ENCODE peak calls at places on chromosome 7, in eight cellular contexts. One of them, this sample, is unnamed.

GRCh38 chr7:98852826-98853225 is 17.0 kb downstream of the TMEM130 start:
- DNase-seq in testis: no peak
- DNase-seq in G401: no peak
- DNase-seq in psoas muscle: no peak
- DNase-seq in fibroblast of lung: no peak
- DNase-seq in astrocyte of the spinal cord: no peak
- DNase-seq in heart right ventricle: no peak
- DNase-seq in KBM-7: no peak
- DNase-seq in this sample: no peak

GRCh38 chr7:35729966-35730345 is 35.0 kb upstream of the HERPUD2 start:
- DNase-seq in testis: no peak
- DNase-seq in G401: no peak
- DNase-seq in psoas muscle: no peak
- DNase-seq in fibroblast of lung: no peak
- DNase-seq in astrocyte of the spinal cord: no peak
- DNase-seq in heart right ventricle: no peak
- DNase-seq in KBM-7: no peak
- DNase-seq in this sample: no peak

GRCh38 chr7:22853674-22854157 is 31.1 kb upstream of the TOMM7 start:
- DNase-seq in testis: peak
- DNase-seq in G401: no peak
- DNase-seq in psoas muscle: no peak
- DNase-seq in fibroblast of lung: no peak
- DNase-seq in astrocyte of the spinal cord: no peak
- DNase-seq in heart right ventricle: no peak
- DNase-seq in KBM-7: peak
- DNase-seq in this sample: no peak

GRCh38 chr7:35487841-35488240 is 207.1 kb downstream of the HERPUD2 start:
- DNase-seq in testis: no peak
- DNase-seq in G401: no peak
- DNase-seq in psoas muscle: no peak
- DNase-seq in fibroblast of lung: no peak
- DNase-seq in astrocyte of the spinal cord: no peak
- DNase-seq in heart right ventricle: no peak
- DNase-seq in KBM-7: no peak
- DNase-seq in this sample: no peak

GRCh38 chr7:5423272-5423843 is at the start of gene TNRC18:
- DNase-seq in testis: peak
- DNase-seq in G401: no peak
- DNase-seq in psoas muscle: peak
- DNase-seq in fibroblast of lung: no peak
- DNase-seq in astrocyte of the spinal cord: no peak
- DNase-seq in heart right ventricle: peak
- DNase-seq in KBM-7: no peak
- DNase-seq in this sample: no peak

GRCh38 chr7:8379264-8379663 is 54.1 kb upstream of the NXPH1 start:
- DNase-seq in testis: no peak
- DNase-seq in G401: no peak
- DNase-seq in psoas muscle: no peak
- DNase-seq in fibroblast of lung: no peak
- DNase-seq in astrocyte of the spinal cord: no peak
- DNase-seq in heart right ventricle: no peak
- DNase-seq in KBM-7: no peak
- DNase-seq in this sample: no peak

GRCh38 chr7:151304856-151305255 is 36.8 kb upstream of the NUB1 start:
- DNase-seq in testis: no peak
- DNase-seq in G401: no peak
- DNase-seq in psoas muscle: no peak
- DNase-seq in fibroblast of lung: no peak
- DNase-seq in astrocyte of the spinal cord: peak
- DNase-seq in heart right ventricle: no peak
- DNase-seq in KBM-7: no peak
- DNase-seq in this sample: no peak

GRCh38 chr7:152411389-152411788 is 24.4 kb downstream of the KMT2C start:
- DNase-seq in testis: peak
- DNase-seq in G401: peak
- DNase-seq in psoas muscle: no peak
- DNase-seq in fibroblast of lung: no peak
- DNase-seq in astrocyte of the spinal cord: no peak
- DNase-seq in heart right ventricle: no peak
- DNase-seq in KBM-7: no peak
- DNase-seq in this sample: no peak

GRCh38 chr7:21605008-21605407 is 62.2 kb downstream of the DNAH11 start:
- DNase-seq in testis: no peak
- DNase-seq in G401: no peak
- DNase-seq in psoas muscle: no peak
- DNase-seq in fibroblast of lung: no peak
- DNase-seq in astrocyte of the spinal cord: no peak
- DNase-seq in heart right ventricle: no peak
- DNase-seq in KBM-7: no peak
- DNase-seq in this sample: no peak

GRCh38 chr7:97801108-97801507 is 69.2 kb downstream of the TAC1 start:
- DNase-seq in testis: no peak
- DNase-seq in G401: no peak
- DNase-seq in psoas muscle: no peak
- DNase-seq in fibroblast of lung: no peak
- DNase-seq in astrocyte of the spinal cord: no peak
- DNase-seq in heart right ventricle: no peak
- DNase-seq in KBM-7: no peak
- DNase-seq in this sample: no peak

GRCh38 chr7:114269714-114270113 is 144.9 kb upstream of the FOXP2 start:
- DNase-seq in testis: no peak
- DNase-seq in G401: no peak
- DNase-seq in psoas muscle: no peak
- DNase-seq in fibroblast of lung: no peak
- DNase-seq in astrocyte of the spinal cord: no peak
- DNase-seq in heart right ventricle: no peak
- DNase-seq in KBM-7: no peak
- DNase-seq in this sample: no peak

GRCh38 chr7:30412810-30413504 is 65.6 kb downstream of the NOD1 start:
- DNase-seq in testis: peak
- DNase-seq in G401: peak
- DNase-seq in psoas muscle: no peak
- DNase-seq in fibroblast of lung: peak
- DNase-seq in astrocyte of the spinal cord: peak
- DNase-seq in heart right ventricle: no peak
- DNase-seq in KBM-7: peak
- DNase-seq in this sample: no peak

GRCh38 chr7:30225863-30226361 is 58.5 kb upstream of the ZNRF2 start:
- DNase-seq in testis: peak
- DNase-seq in G401: peak
- DNase-seq in psoas muscle: peak
- DNase-seq in fibroblast of lung: peak
- DNase-seq in astrocyte of the spinal cord: peak
- DNase-seq in heart right ventricle: peak
- DNase-seq in KBM-7: peak
- DNase-seq in this sample: no peak

GRCh38 chr7:877312-878232 is 1.2 kb downstream of the GET4 start:
- DNase-seq in testis: peak
- DNase-seq in G401: no peak
- DNase-seq in psoas muscle: peak
- DNase-seq in fibroblast of lung: no peak
- DNase-seq in astrocyte of the spinal cord: no peak
- DNase-seq in heart right ventricle: no peak
- DNase-seq in KBM-7: peak
- DNase-seq in this sample: peak

GRCh38 chr7:37052673-37053072 is 328.4 kb upstream of the AOAH start:
- DNase-seq in testis: peak
- DNase-seq in G401: no peak
- DNase-seq in psoas muscle: no peak
- DNase-seq in fibroblast of lung: peak
- DNase-seq in astrocyte of the spinal cord: peak
- DNase-seq in heart right ventricle: no peak
- DNase-seq in KBM-7: peak
- DNase-seq in this sample: no peak

GRCh38 chr7:28165971-28166955 is 14.3 kb downstream of the JAZF1 start:
- DNase-seq in testis: no peak
- DNase-seq in G401: no peak
- DNase-seq in psoas muscle: no peak
- DNase-seq in fibroblast of lung: peak
- DNase-seq in astrocyte of the spinal cord: peak
- DNase-seq in heart right ventricle: no peak
- DNase-seq in KBM-7: no peak
- DNase-seq in this sample: no peak

GRCh38 chr7:123538189-123538714 is 3.9 kb upstream of the IQUB start:
- DNase-seq in testis: no peak
- DNase-seq in G401: no peak
- DNase-seq in psoas muscle: no peak
- DNase-seq in fibroblast of lung: peak
- DNase-seq in astrocyte of the spinal cord: peak
- DNase-seq in heart right ventricle: no peak
- DNase-seq in KBM-7: no peak
- DNase-seq in this sample: no peak

GRCh38 chr7:50142421-50143113 is 49.5 kb upstream of the ZPBP start:
- DNase-seq in testis: no peak
- DNase-seq in G401: peak
- DNase-seq in psoas muscle: no peak
- DNase-seq in fibroblast of lung: peak
- DNase-seq in astrocyte of the spinal cord: peak
- DNase-seq in heart right ventricle: no peak
- DNase-seq in KBM-7: peak
- DNase-seq in this sample: no peak

GRCh38 chr7:91671245-91671644 is 209.3 kb downstream of the MTERF1 start:
- DNase-seq in testis: no peak
- DNase-seq in G401: no peak
- DNase-seq in psoas muscle: no peak
- DNase-seq in fibroblast of lung: no peak
- DNase-seq in astrocyte of the spinal cord: no peak
- DNase-seq in heart right ventricle: no peak
- DNase-seq in KBM-7: no peak
- DNase-seq in this sample: no peak

GRCh38 chr7:76428868-76429805 is 4.4 kb downstream of the ZP3 start:
- DNase-seq in testis: no peak
- DNase-seq in G401: no peak
- DNase-seq in psoas muscle: peak
- DNase-seq in fibroblast of lung: peak
- DNase-seq in astrocyte of the spinal cord: peak
- DNase-seq in heart right ventricle: no peak
- DNase-seq in KBM-7: peak
- DNase-seq in this sample: no peak

GRCh38 chr7:128236924-128237586 is 4.0 kb upstream of the LEP start:
- DNase-seq in testis: no peak
- DNase-seq in G401: no peak
- DNase-seq in psoas muscle: no peak
- DNase-seq in fibroblast of lung: peak
- DNase-seq in astrocyte of the spinal cord: peak
- DNase-seq in heart right ventricle: no peak
- DNase-seq in KBM-7: peak
- DNase-seq in this sample: peak

GRCh38 chr7:101465576-101466196 is 103.0 kb downstream of the COL26A1 start:
- DNase-seq in testis: no peak
- DNase-seq in G401: no peak
- DNase-seq in psoas muscle: no peak
- DNase-seq in fibroblast of lung: peak
- DNase-seq in astrocyte of the spinal cord: no peak
- DNase-seq in heart right ventricle: no peak
- DNase-seq in KBM-7: peak
- DNase-seq in this sample: no peak

GRCh38 chr7:135917721-135918120 is 59.4 kb downstream of the MTPN start:
- DNase-seq in testis: no peak
- DNase-seq in G401: no peak
- DNase-seq in psoas muscle: no peak
- DNase-seq in fibroblast of lung: no peak
- DNase-seq in astrocyte of the spinal cord: no peak
- DNase-seq in heart right ventricle: no peak
- DNase-seq in KBM-7: peak
- DNase-seq in this sample: no peak

GRCh38 chr7:11524476-11525398 is 307.3 kb downstream of the THSD7A start:
- DNase-seq in testis: no peak
- DNase-seq in G401: no peak
- DNase-seq in psoas muscle: no peak
- DNase-seq in fibroblast of lung: no peak
- DNase-seq in astrocyte of the spinal cord: no peak
- DNase-seq in heart right ventricle: no peak
- DNase-seq in KBM-7: no peak
- DNase-seq in this sample: no peak

GRCh38 chr7:47488969-47489342 is 93.0 kb downstream of the TNS3 start:
- DNase-seq in testis: no peak
- DNase-seq in G401: no peak
- DNase-seq in psoas muscle: no peak
- DNase-seq in fibroblast of lung: no peak
- DNase-seq in astrocyte of the spinal cord: no peak
- DNase-seq in heart right ventricle: no peak
- DNase-seq in KBM-7: no peak
- DNase-seq in this sample: no peak

GRCh38 chr7:75879771-75880184 is 944 bp downstream of the RHBDD2 start:
- DNase-seq in testis: no peak
- DNase-seq in G401: peak
- DNase-seq in psoas muscle: no peak
- DNase-seq in fibroblast of lung: peak
- DNase-seq in astrocyte of the spinal cord: peak
- DNase-seq in heart right ventricle: no peak
- DNase-seq in KBM-7: peak
- DNase-seq in this sample: no peak

GRCh38 chr7:17832242-17832641 is 108.1 kb downstream of the SNX13 start:
- DNase-seq in testis: no peak
- DNase-seq in G401: no peak
- DNase-seq in psoas muscle: no peak
- DNase-seq in fibroblast of lung: no peak
- DNase-seq in astrocyte of the spinal cord: no peak
- DNase-seq in heart right ventricle: no peak
- DNase-seq in KBM-7: no peak
- DNase-seq in this sample: no peak

GRCh38 chr7:151838861-151839381 is 38.0 kb downstream of the PRKAG2 start:
- DNase-seq in testis: no peak
- DNase-seq in G401: no peak
- DNase-seq in psoas muscle: peak
- DNase-seq in fibroblast of lung: no peak
- DNase-seq in astrocyte of the spinal cord: no peak
- DNase-seq in heart right ventricle: peak
- DNase-seq in KBM-7: peak
- DNase-seq in this sample: no peak

GRCh38 chr7:98661607-98662006 is 44.5 kb downstream of the NPTX2 start:
- DNase-seq in testis: no peak
- DNase-seq in G401: no peak
- DNase-seq in psoas muscle: no peak
- DNase-seq in fibroblast of lung: no peak
- DNase-seq in astrocyte of the spinal cord: no peak
- DNase-seq in heart right ventricle: no peak
- DNase-seq in KBM-7: no peak
- DNase-seq in this sample: no peak

GRCh38 chr7:106126170-106126938 is 14.2 kb upstream of the SYPL1 start:
- DNase-seq in testis: no peak
- DNase-seq in G401: no peak
- DNase-seq in psoas muscle: no peak
- DNase-seq in fibroblast of lung: peak
- DNase-seq in astrocyte of the spinal cord: peak
- DNase-seq in heart right ventricle: no peak
- DNase-seq in KBM-7: peak
- DNase-seq in this sample: no peak

GRCh38 chr7:1279041-1279440 is 46.4 kb downstream of the UNCX start:
- DNase-seq in testis: no peak
- DNase-seq in G401: no peak
- DNase-seq in psoas muscle: no peak
- DNase-seq in fibroblast of lung: no peak
- DNase-seq in astrocyte of the spinal cord: no peak
- DNase-seq in heart right ventricle: no peak
- DNase-seq in KBM-7: no peak
- DNase-seq in this sample: no peak

GRCh38 chr7:156178214-156178613 is 366.0 kb upstream of the SHH start:
- DNase-seq in testis: no peak
- DNase-seq in G401: no peak
- DNase-seq in psoas muscle: no peak
- DNase-seq in fibroblast of lung: no peak
- DNase-seq in astrocyte of the spinal cord: no peak
- DNase-seq in heart right ventricle: no peak
- DNase-seq in KBM-7: no peak
- DNase-seq in this sample: no peak

This sample was measured in chondrocyte.